ENCODE peak calls at places on chromosome 14, in seven cellular contexts. D is thoracic aorta, O is Panc1, A is A549, H is breast epithelium, E is aorta, G is PC-3. U is an unnamed sample. For H3K9me3, the result is how much of the 10 kb centered on the place peaks cover.

GRCh38 chr14:65243766-65244442 is 141.6 kb upstream of the MAX start:
- DNase-seq in D (no peak), A (peak), G (peak), O (no peak), H (no peak), E (no peak), U (no peak)

GRCh38 chr14:101827286-101827685 is 65.8 kb downstream of the PPP2R5C start:
- DNase-seq in H (no peak), G (no peak), E (no peak), A (no peak), D (no peak), O (no peak), U (no peak)

GRCh38 chr14:22646570-22647254 is 2.6 kb upstream of the OR6J1 start:
- DNase-seq in E (no peak), H (no peak), A (peak), O (no peak), D (no peak), G (peak), U (no peak)

GRCh38 chr14:91300957-91301356 is 56.5 kb upstream of the GPR68 start:
- DNase-seq in G (peak), A (no peak), D (no peak), O (no peak), E (no peak), H (no peak), U (no peak)

GRCh38 chr14:50773632-50774541 is 57.1 kb downstream of the NIN start:
- DNase-seq in A (peak), O (peak), E (peak), G (peak), D (no peak), H (no peak), U (peak)

GRCh38 chr14:87405563-87405962 is 587.4 kb downstream of the GALC start:
- DNase-seq in D (no peak), H (no peak), A (no peak), O (no peak), G (no peak), E (no peak), U (no peak)

GRCh38 chr14:105865266-105865903 is 339.0 kb downstream of the TMEM121 start:
- DNase-seq in D (no peak), A (no peak), O (no peak), E (peak), G (no peak), H (peak), U (no peak)

GRCh38 chr14:60637490-60638452 is 11.5 kb downstream of the SIX1 start:
- DNase-seq in E (no peak), G (peak), A (no peak), O (no peak), H (no peak), D (no peak), U (no peak)

GRCh38 chr14:97301931-97302559 is 504.9 kb downstream of the VRK1 start:
- DNase-seq in O (no peak), G (no peak), H (no peak), E (no peak), A (no peak), D (no peak), U (no peak)

GRCh38 chr14:56862843-56863242 is 52.6 kb upstream of the OTX2 start:
- DNase-seq in D (no peak), E (no peak), H (no peak), A (no peak), G (no peak), O (no peak), U (no peak)

GRCh38 chr14:24032727-24033418 is 18.9 kb upstream of the CARMIL3 start:
- DNase-seq in H (no peak), O (no peak), G (peak), D (no peak), E (no peak), A (peak), U (no peak)

GRCh38 chr14:39576726-39577125 is 144.5 kb upstream of the FBXO33 start:
- DNase-seq in G (peak), D (no peak), A (no peak), H (no peak), O (no peak), E (no peak), U (no peak)

GRCh38 chr14:104686624-104687517 is 2.5 kb upstream of the INF2 start:
- DNase-seq in O (no peak), G (no peak), D (no peak), E (no peak), H (no peak), A (no peak), U (no peak)

GRCh38 chr14:87397499-87397898 is 595.5 kb downstream of the GALC start:
- DNase-seq in G (no peak), H (no peak), A (no peak), E (no peak), O (no peak), D (no peak), U (no peak)

GRCh38 chr14:69376439-69376838 is 21.7 kb downstream of the ERH start:
- DNase-seq in G (no peak), O (no peak), D (no peak), H (no peak), A (peak), E (no peak), U (no peak)

GRCh38 chr14:90295870-90296516 is 35.7 kb downstream of the NRDE2 start:
- DNase-seq in E (no peak), O (no peak), A (no peak), D (no peak), H (no peak), G (no peak), U (no peak)

GRCh38 chr14:68596211-68596610 is 196.7 kb downstream of the ZFP36L1 start:
- DNase-seq in G (no peak), O (no peak), A (no peak), E (no peak), D (no peak), H (no peak), U (no peak)

GRCh38 chr14:77302926-77303325 is 17.8 kb downstream of the POMT2 start:
- DNase-seq in O (no peak), H (no peak), D (no peak), G (peak), A (peak), E (no peak), U (no peak)

GRCh38 chr14:92982941-92983340 is 60.0 kb downstream of the CHGA start:
- DNase-seq in D (no peak), E (peak), A (no peak), G (peak), O (no peak), H (no peak), U (no peak)

GRCh38 chr14:23557946-23558345 is 1.9 kb downstream of the THTPA start:
- DNase-seq in G (no peak), A (no peak), D (no peak), H (no peak), O (no peak), E (no peak), U (no peak)

GRCh38 chr14:100299238-100299560 is 7.0 kb downstream of the SLC25A29 start:
- DNase-seq in D (no peak), O (no peak), G (no peak), E (no peak), H (no peak), A (no peak), U (no peak)

GRCh38 chr14:36856095-36856878 is 194.6 kb downstream of the PAX9 start:
- DNase-seq in E (no peak), G (peak), D (no peak), A (no peak), H (no peak), O (no peak), U (no peak)

GRCh38 chr14:61918998-61919397 is 156.8 kb downstream of the SNAPC1 start:
- DNase-seq in E (no peak), D (no peak), G (no peak), H (no peak), A (no peak), O (no peak), U (no peak)
- H3K27ac ChIP-seq in E (no peak), D (no peak), G (no peak), H (no peak), A (no peak), O (no peak), U (no peak)

GRCh38 chr14:20247651-20248246 is 8.7 kb downstream of the OR11H4 start:
- DNase-seq in O (no peak), D (no peak), E (no peak), G (peak), A (peak), H (no peak), U (no peak)
- H3K9me3 ChIP-seq in O (under half), D (under half), E (under half), G (under half), A (under half), H (under half), U (under half)

GRCh38 chr14:35388656-35389314 is 15.8 kb downstream of the NFKBIA start:
- DNase-seq in E (no peak), O (no peak), H (no peak), G (no peak), A (no peak), D (no peak), U (no peak)

GRCh38 chr14:35387713-35388579 is 16.6 kb downstream of the NFKBIA start:
- DNase-seq in D (no peak), H (no peak), O (no peak), G (no peak), E (no peak), A (no peak), U (no peak)

GRCh38 chr14:35387209-35387608 is 17.3 kb downstream of the NFKBIA start:
- DNase-seq in O (no peak), H (no peak), D (no peak), E (no peak), G (no peak), A (no peak), U (no peak)

GRCh38 chr14:35385042-35385839 is 19.3 kb downstream of the NFKBIA start:
- DNase-seq in D (no peak), H (peak), E (peak), O (no peak), A (peak), G (no peak), U (no peak)

DNA sequence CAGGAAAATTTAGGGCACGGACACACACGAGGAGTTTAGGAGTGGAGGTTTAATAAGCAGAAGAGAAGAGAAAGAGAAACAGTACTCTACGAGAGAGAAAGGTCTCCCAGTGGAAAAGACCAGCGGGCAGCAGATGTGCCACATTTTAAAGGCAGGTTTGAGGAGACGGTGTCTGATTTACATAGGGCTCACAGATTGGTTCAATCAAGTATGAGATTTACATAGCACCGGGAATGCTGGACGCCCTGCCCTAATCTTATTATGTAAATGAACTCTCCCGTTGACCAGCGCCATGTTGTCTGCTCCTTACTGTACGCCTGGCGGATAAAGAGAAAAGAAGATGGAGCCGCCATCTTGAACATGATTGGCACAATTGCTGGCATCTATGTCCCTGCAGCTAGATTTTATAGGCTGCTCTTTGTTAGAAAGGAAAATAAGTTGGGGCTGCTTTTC is 17.9 kb downstream of the NFKBIA start:
- DNase-seq in G (no peak), E (no peak), D (no peak), O (no peak), H (no peak), A (no peak), U (no peak)
- H3K27ac ChIP-seq in G (no peak), E (no peak), D (no peak), O (peak), H (no peak), A (peak), U (no peak)

GRCh38 chr14:81931828-81932227 is 398.2 kb upstream of the SEL1L start:
- DNase-seq in G (no peak), A (no peak), H (no peak), D (no peak), E (no peak), O (no peak), U (no peak)

GRCh38 chr14:81938341-81938740 is 404.7 kb upstream of the SEL1L start:
- DNase-seq in A (no peak), D (no peak), G (no peak), E (no peak), H (no peak), O (no peak), U (no peak)

GRCh38 chr14:81940636-81941035 is 407.0 kb upstream of the SEL1L start:
- DNase-seq in A (no peak), D (no peak), O (no peak), G (no peak), H (no peak), E (no peak), U (no peak)

GRCh38 chr14:81936902-81937301 is 403.2 kb upstream of the SEL1L start:
- DNase-seq in A (no peak), O (no peak), D (no peak), E (no peak), G (no peak), H (no peak), U (no peak)

GRCh38 chr14:81936348-81936747 is 402.7 kb upstream of the SEL1L start:
- DNase-seq in O (no peak), H (no peak), G (no peak), A (no peak), D (no peak), E (no peak), U (no peak)
- H3K9me3 ChIP-seq in O (under half), H (under half), G (under half), A (under half), D (under half), E (under half), U (under half)